ENCODE peak calls at places on chromosome 4, in five cellular contexts. One of them, this sample, is unnamed.

GRCh38 chr4:128153795-128154194 is 92.7 kb downstream of the LARP1B start:
- DNase-seq in neural crest cell: no peak
- DNase-seq in M059J: no peak
- DNase-seq in GM04504: no peak
- DNase-seq in epithelial cell of proximal tubule: no peak
- DNase-seq in this sample: no peak

GRCh38 chr4:20193522-20193902 is 58.2 kb upstream of the SLIT2 start:
- DNase-seq in GM04504: no peak
- DNase-seq in epithelial cell of proximal tubule: no peak
- DNase-seq in M059J: no peak
- DNase-seq in neural crest cell: no peak
- DNase-seq in this sample: no peak

GRCh38 chr4:140188975-140189374 is 35.0 kb upstream of the MAML3 start:
- DNase-seq in neural crest cell: no peak
- DNase-seq in epithelial cell of proximal tubule: peak; percentile 83
- DNase-seq in M059J: peak; percentile 47
- DNase-seq in GM04504: peak; percentile 23
- DNase-seq in this sample: no peak

GRCh38 chr4:102524691-102525090 is 23.5 kb downstream of the NFKB1 start:
- DNase-seq in GM04504: no peak
- DNase-seq in epithelial cell of proximal tubule: no peak
- DNase-seq in neural crest cell: no peak
- DNase-seq in M059J: no peak
- DNase-seq in this sample: no peak

GRCh38 chr4:180106997-180107396 is 2136.2 kb upstream of the TENM3 start:
- DNase-seq in GM04504: no peak
- DNase-seq in epithelial cell of proximal tubule: no peak
- DNase-seq in neural crest cell: no peak
- DNase-seq in M059J: no peak
- DNase-seq in this sample: no peak

GRCh38 chr4:99458911-99459447 is 23.8 kb upstream of the ADH7 start:
- DNase-seq in epithelial cell of proximal tubule: peak; percentile 58
- DNase-seq in GM04504: no peak
- DNase-seq in M059J: no peak
- DNase-seq in neural crest cell: no peak
- DNase-seq in this sample: no peak

GRCh38 chr4:149645790-149646189 is 169.9 kb downstream of the IQCM start:
- DNase-seq in neural crest cell: no peak
- DNase-seq in M059J: peak; percentile 2
- DNase-seq in epithelial cell of proximal tubule: no peak
- DNase-seq in GM04504: no peak
- DNase-seq in this sample: no peak

GRCh38 chr4:124030038-124030638 is 633.5 kb downstream of the SPRY1 start:
- DNase-seq in neural crest cell: no peak
- DNase-seq in epithelial cell of proximal tubule: no peak
- DNase-seq in GM04504: peak; percentile 17
- DNase-seq in M059J: no peak
- DNase-seq in this sample: no peak

GRCh38 chr4:6388713-6389112 is 83.7 kb downstream of the PPP2R2C start:
- DNase-seq in M059J: no peak
- DNase-seq in epithelial cell of proximal tubule: no peak
- DNase-seq in GM04504: no peak
- DNase-seq in neural crest cell: no peak
- DNase-seq in this sample: no peak

GRCh38 chr4:183492791-183493221 is 12.1 kb upstream of the ING2 start:
- DNase-seq in GM04504: peak; percentile 68
- DNase-seq in M059J: peak; percentile 94
- DNase-seq in epithelial cell of proximal tubule: no peak
- DNase-seq in neural crest cell: no peak
- DNase-seq in this sample: peak; percentile 77

GRCh38 chr4:3449574-3450534 is 8.1 kb downstream of the HGFAC start:
- DNase-seq in neural crest cell: no peak
- DNase-seq in M059J: no peak
- DNase-seq in GM04504: no peak
- DNase-seq in epithelial cell of proximal tubule: no peak
- DNase-seq in this sample: no peak

GRCh38 chr4:10100734-10101216 is 15.8 kb downstream of the WDR1 start:
- DNase-seq in GM04504: no peak
- DNase-seq in epithelial cell of proximal tubule: no peak
- DNase-seq in M059J: no peak
- DNase-seq in neural crest cell: no peak
- DNase-seq in this sample: no peak

GRCh38 chr4:31545755-31546154 is 825.6 kb downstream of the PCDH7 start:
- DNase-seq in neural crest cell: no peak
- DNase-seq in M059J: no peak
- DNase-seq in epithelial cell of proximal tubule: no peak
- DNase-seq in GM04504: no peak
- DNase-seq in this sample: no peak

GRCh38 chr4:5365071-5366008 is 314.1 kb downstream of the STK32B start:
- DNase-seq in GM04504: peak; percentile 99
- DNase-seq in epithelial cell of proximal tubule: peak; percentile 76
- DNase-seq in M059J: peak; percentile 99
- DNase-seq in neural crest cell: no peak
- DNase-seq in this sample: peak; percentile 89

GRCh38 chr4:70703695-70704332 is 15.5 kb downstream of the UTP3 start:
- DNase-seq in M059J: peak; percentile 51
- DNase-seq in neural crest cell: no peak
- DNase-seq in epithelial cell of proximal tubule: peak; percentile 93
- DNase-seq in GM04504: no peak
- DNase-seq in this sample: peak; percentile 10

GRCh38 chr4:3116955-3117354 is 42.5 kb downstream of the HTT start:
- DNase-seq in neural crest cell: no peak
- DNase-seq in GM04504: no peak
- DNase-seq in epithelial cell of proximal tubule: no peak
- DNase-seq in M059J: no peak
- DNase-seq in this sample: no peak

GRCh38 chr4:970046-970745 is 3.2 kb downstream of the DGKQ start:
- DNase-seq in GM04504: no peak
- DNase-seq in epithelial cell of proximal tubule: no peak
- DNase-seq in M059J: no peak
- DNase-seq in neural crest cell: no peak
- DNase-seq in this sample: no peak

GRCh38 chr4:145298885-145299284 is 118.5 kb upstream of the OTUD4 start:
- DNase-seq in GM04504: no peak
- DNase-seq in neural crest cell: no peak
- DNase-seq in M059J: no peak
- DNase-seq in epithelial cell of proximal tubule: no peak
- DNase-seq in this sample: no peak

GRCh38 chr4:182643801-182644311 is 273.3 kb downstream of the DCTD start:
- DNase-seq in GM04504: no peak
- DNase-seq in neural crest cell: no peak
- DNase-seq in M059J: peak; percentile 87
- DNase-seq in epithelial cell of proximal tubule: peak; percentile 50
- DNase-seq in this sample: no peak

GRCh38 chr4:115101675-115102074 is 11.7 kb downstream of the NDST4 start:
- DNase-seq in neural crest cell: no peak
- DNase-seq in epithelial cell of proximal tubule: no peak
- DNase-seq in GM04504: no peak
- DNase-seq in M059J: no peak
- DNase-seq in this sample: no peak

This sample was measured in amniotic stem cell.